ENCODE peak calls at places on chromosomes 16 and 17, in nine cellular contexts. C is IMR-90; Z is cardiac muscle cell; K is Peyer's patch; F is coronary artery; T is ovary; O is natural killer cell; H is CD8-positive, alpha-beta T cell; W is HL-60. Q is an unnamed sample.

GRCh38 chr17:3972931-3973330 is 8.7 kb upstream of the ATP2A3 start:
- DNase-seq in C (no peak), Z (no peak), K (peak), F (no peak), T (no peak), O (no peak), H (no peak), W (no peak), Q (no peak)

GRCh38 chr17:75842963-75843576 is 1.1 kb downstream of the UNC13D start:
- DNase-seq in C (no peak), Z (no peak), K (no peak), F (no peak), T (no peak), O (no peak), H (peak), W (no peak), Q (no peak)

GRCh38 chr16:54630284-54630967 is 300.2 kb upstream of the IRX5 start:
- DNase-seq in C (no peak), Z (no peak), K (no peak), F (no peak), T (no peak), O (no peak), H (no peak), W (no peak), Q (no peak)

GRCh38 chr17:41678411-41678906 is 10.2 kb upstream of the EIF1 start:
- DNase-seq in C (peak), Z (no peak), K (peak), F (peak), T (no peak), O (no peak), H (no peak), W (no peak), Q (no peak)

GRCh38 chr17:82316651-82317393 is 586 bp downstream of the CD7 start:
- DNase-seq in C (no peak), Z (no peak), K (no peak), F (no peak), T (no peak), O (no peak), H (no peak), W (no peak), Q (no peak)

GRCh38 chr17:38533706-38534497 is 71.8 kb downstream of the SRCIN1 start:
- DNase-seq in C (no peak), Z (no peak), K (no peak), F (no peak), T (no peak), O (no peak), H (no peak), W (no peak), Q (no peak)

GRCh38 chr16:30738984-30739951 is 9.0 kb upstream of the PHKG2 start:
- DNase-seq in C (no peak), Z (no peak), K (no peak), F (no peak), T (no peak), O (no peak), H (no peak), W (no peak), Q (no peak)

GRCh38 chr16:30748634-30749445 is 615 bp downstream of the PHKG2 start:
- DNase-seq in C (peak), Z (peak), K (peak), F (peak), T (no peak), O (peak), H (peak), W (peak), Q (no peak)

GRCh38 chr17:76107507-76107906 is 3.9 kb upstream of the EXOC7 start:
- DNase-seq in C (no peak), Z (no peak), K (no peak), F (no peak), T (no peak), O (no peak), H (no peak), W (no peak), Q (no peak)

GRCh38 chr17:12302711-12303110 is 282.0 kb downstream of the MAP2K4 start:
- DNase-seq in C (peak), Z (no peak), K (no peak), F (no peak), T (no peak), O (no peak), H (no peak), W (no peak), Q (no peak)

GRCh38 chr16:26531290-26531730 is 535.4 kb upstream of the C16orf82 start:
- DNase-seq in C (no peak), Z (no peak), K (no peak), F (no peak), T (no peak), O (no peak), H (no peak), W (no peak), Q (no peak)

GRCh38 chr17:1108810-1109605 is 70.8 kb downstream of the ABR start:
- DNase-seq in C (peak), Z (peak), K (peak), F (no peak), T (peak), O (peak), H (peak), W (peak), Q (no peak)

GRCh38 chr16:10984509-10984908 is 40.1 kb downstream of the CLEC16A start:
- DNase-seq in C (peak), Z (no peak), K (no peak), F (no peak), T (no peak), O (no peak), H (no peak), W (no peak), Q (no peak)

GRCh38 chr17:2449486-2449885 is 48.6 kb upstream of the MNT start:
- DNase-seq in C (peak), Z (no peak), K (no peak), F (no peak), T (no peak), O (no peak), H (no peak), W (no peak), Q (no peak)

GRCh38 chr17:39094607-39095308 is 56.7 kb downstream of the PLXDC1 start:
- DNase-seq in C (no peak), Z (no peak), K (no peak), F (no peak), T (no peak), O (peak), H (peak), W (no peak), Q (no peak)

GRCh38 chr16:2820836-2821482 is 3.9 kb downstream of the PRSS21 start:
- DNase-seq in C (no peak), Z (no peak), K (no peak), F (no peak), T (no peak), O (no peak), H (no peak), W (no peak), Q (no peak)

GRCh38 chr17:4645642-4646041 is 4.2 kb upstream of the ALOX15 start:
- DNase-seq in C (no peak), Z (no peak), K (no peak), F (no peak), T (no peak), O (no peak), H (no peak), W (peak), Q (no peak)

GRCh38 chr17:50213026-50214015 is 11.9 kb upstream of the COL1A1 start:
- DNase-seq in C (peak), Z (peak), K (no peak), F (no peak), T (peak), O (peak), H (peak), W (peak), Q (no peak)
- TF ChIP-seq CTCF in C (peak), Z (no peak), K (no peak), F (no peak), T (no peak), O (no peak), H (no peak), W (no peak), Q (no peak)

GRCh38 chr17:64736804-64737492 is 74.8 kb upstream of the SMURF2 start:
- DNase-seq in C (peak), Z (no peak), K (peak), F (no peak), T (no peak), O (peak), H (peak), W (peak), Q (no peak)
- TF ChIP-seq CTCF in C (peak), Z (peak), K (peak), F (no peak), T (peak), O (peak), H (peak), W (peak), Q (peak)

GRCh38 chr16:51524555-51525373 is 373.7 kb upstream of the SALL1 start:
- DNase-seq in C (peak), Z (no peak), K (no peak), F (no peak), T (no peak), O (no peak), H (no peak), W (no peak), Q (no peak)
- TF ChIP-seq CTCF in C (peak), Z (peak), K (no peak), F (no peak), T (no peak), O (no peak), H (no peak), W (no peak), Q (no peak)

DNA sequence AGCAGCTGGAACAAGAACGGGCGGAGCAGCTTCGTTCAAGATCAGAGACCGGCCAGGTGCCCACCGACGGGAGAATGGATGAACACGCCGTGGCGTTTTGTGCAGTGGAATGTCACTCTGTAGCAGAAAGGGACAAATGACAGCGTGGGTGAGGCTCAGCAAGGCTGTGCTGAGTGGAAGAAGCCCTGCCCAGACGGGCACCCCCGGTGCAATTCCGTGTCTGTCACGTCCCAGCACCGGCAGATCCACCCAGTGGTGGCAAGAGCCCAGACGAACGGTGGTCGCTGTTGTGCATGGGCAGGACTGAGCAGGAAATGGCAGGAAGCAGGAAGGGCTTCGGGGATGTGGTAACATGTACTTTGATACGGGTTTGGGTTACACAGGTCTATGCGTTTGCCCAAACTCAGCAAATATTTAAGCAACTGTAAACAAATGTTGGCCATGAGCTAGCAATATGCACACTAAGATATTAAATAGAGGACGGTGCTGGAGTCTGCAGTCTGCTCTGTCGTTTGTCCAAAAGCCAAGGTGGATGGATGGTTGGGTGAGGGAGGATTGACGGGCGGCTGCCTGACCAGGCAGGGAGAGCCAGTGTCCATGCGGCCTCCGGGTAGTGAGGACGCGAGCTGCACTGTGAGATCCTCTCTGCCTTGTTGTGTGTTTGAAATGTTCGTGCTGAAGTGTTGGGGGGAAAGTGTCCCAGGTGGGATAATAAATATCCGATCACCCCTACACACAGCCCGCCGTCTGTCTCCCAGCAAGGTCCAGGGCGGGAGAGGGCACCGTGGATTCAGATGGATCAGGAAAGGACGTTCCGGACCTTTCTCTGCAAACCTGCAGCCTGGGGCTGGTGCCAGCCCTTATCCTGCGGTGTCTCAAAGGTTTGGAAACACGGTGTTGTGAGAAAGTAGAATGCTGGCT is 48.4 kb downstream of the COX4I1 start:
- DNase-seq in C (no peak), Z (no peak), K (no peak), F (no peak), T (no peak), O (no peak), H (no peak), W (no peak), Q (no peak)
- TF ChIP-seq CTCF in C (no peak), Z (no peak), K (no peak), F (no peak), T (no peak), O (no peak), H (no peak), W (no peak), Q (no peak)

GRCh38 chr16:75908301-75908700 is 182.0 kb upstream of the CPHXL start:
- DNase-seq in C (no peak), Z (no peak), K (no peak), F (no peak), T (no peak), O (no peak), H (no peak), W (no peak), Q (no peak)

GRCh38 chr16:75911896-75912295 is 185.6 kb upstream of the CPHXL start:
- DNase-seq in C (no peak), Z (no peak), K (no peak), F (no peak), T (no peak), O (no peak), H (no peak), W (no peak), Q (no peak)

GRCh38 chr16:75909746-75910145 is 183.5 kb upstream of the CPHXL start:
- DNase-seq in C (no peak), Z (no peak), K (no peak), F (no peak), T (no peak), O (no peak), H (no peak), W (no peak), Q (no peak)

GRCh38 chr16:75908718-75909117 is 182.4 kb upstream of the CPHXL start:
- DNase-seq in C (no peak), Z (no peak), K (no peak), F (no peak), T (no peak), O (no peak), H (no peak), W (no peak), Q (no peak)
- TF ChIP-seq CTCF in C (no peak), Z (no peak), K (no peak), F (no peak), T (no peak), O (no peak), H (no peak), W (no peak), Q (no peak)

DNA sequence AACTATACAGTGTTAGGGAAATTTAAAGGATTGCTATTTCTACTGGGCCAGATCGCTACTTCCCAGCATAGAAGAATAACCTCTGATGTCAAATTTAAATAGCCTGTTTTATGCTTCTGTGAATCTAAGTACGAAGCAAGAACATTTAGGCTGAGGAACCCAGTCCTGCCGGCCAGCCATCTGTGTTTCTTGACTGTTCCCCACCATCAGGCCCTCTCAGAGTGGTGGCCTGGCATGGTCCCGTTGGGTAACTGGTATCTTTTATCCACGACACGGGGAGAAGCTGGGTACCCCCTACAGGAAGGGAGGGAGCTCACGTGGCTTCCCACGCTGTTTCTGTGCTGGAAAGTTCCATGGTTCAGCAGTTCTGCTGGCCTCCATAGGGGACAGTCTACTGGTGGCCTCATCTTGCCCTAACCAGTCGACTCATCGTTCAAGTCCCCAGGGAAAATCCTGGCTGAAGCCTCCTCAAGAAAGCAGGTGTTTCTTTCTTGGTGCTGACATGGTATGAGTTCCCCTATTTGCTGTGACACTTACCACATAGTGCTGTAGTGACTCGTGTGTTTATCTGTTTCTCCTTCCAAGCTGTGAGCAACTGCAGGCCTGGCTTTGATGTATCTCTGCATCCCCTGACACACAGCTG is 201.7 kb upstream of the NLRP1 start:
- DNase-seq in C (peak), Z (no peak), K (no peak), F (no peak), T (no peak), O (no peak), H (no peak), W (no peak), Q (no peak)
- TF ChIP-seq CTCF in C (peak), Z (no peak), K (no peak), F (no peak), T (no peak), O (no peak), H (no peak), W (no peak), Q (no peak)